ENCODE peak calls at places on chromosomes 13 and 19, in eight cellular contexts. X is RWPE1, B is upper lobe of right lung, Q is right lobe of liver, P is K562, R is SK-N-SH, I is heart right ventricle, K is ascending aorta. W is an unnamed sample.

GRCh38 chr13:84208251-84208650 is 326.0 kb upstream of the SLITRK1 start:
- DNase-seq in X (no peak), B (no peak), Q (no peak), P (no peak), R (no peak), I (no peak), K (no peak), W (no peak)

GRCh38 chr13:74047925-74048324 is 86.3 kb downstream of the KLF12 start:
- DNase-seq in X (peak; percentile 45), B (no peak), Q (no peak), P (no peak), R (no peak), I (no peak), K (no peak), W (no peak)

GRCh38 chr13:42001580-42001979 is 40.7 kb upstream of the VWA8 start:
- DNase-seq in X (peak; percentile 41), B (peak; percentile 66), Q (no peak), P (no peak), R (no peak), I (no peak), K (no peak), W (peak; percentile 96)

GRCh38 chr13:99617474-99618255 is 116.4 kb downstream of the TM9SF2 start:
- DNase-seq in X (no peak), B (no peak), Q (peak; percentile 61), P (peak; percentile 20), R (peak; percentile 35), I (peak; percentile 38), K (no peak), W (peak; percentile 70)

GRCh38 chr13:45374917-45375316 is 33.9 kb upstream of the TPT1 start:
- DNase-seq in X (no peak), B (no peak), Q (no peak), P (no peak), R (no peak), I (no peak), K (no peak), W (no peak)

GRCh38 chr13:86870388-86870966 is 800.7 kb upstream of the SLITRK5 start:
- DNase-seq in X (no peak), B (no peak), Q (no peak), P (no peak), R (peak; percentile 4), I (no peak), K (no peak), W (peak; percentile 27)

GRCh38 chr19:18443831-18444230 is 5.9 kb upstream of the ISYNA1 start:
- DNase-seq in X (no peak), B (no peak), Q (no peak), P (no peak), R (no peak), I (no peak), K (no peak), W (no peak)

GRCh38 chr19:46073268-46073922 is 32.6 kb upstream of the IGFL4 start:
- DNase-seq in X (no peak), B (no peak), Q (no peak), P (no peak), R (no peak), I (no peak), K (no peak), W (no peak)

GRCh38 chr13:112911285-112911701 is 57.7 kb upstream of the MCF2L start:
- DNase-seq in X (no peak), B (no peak), Q (no peak), P (no peak), R (no peak), I (no peak), K (no peak), W (no peak)

GRCh38 chr19:39307233-39307821 is 11.1 kb downstream of the IFNL1 start:
- DNase-seq in X (no peak), B (peak; percentile 79), Q (no peak), P (peak; percentile 58), R (no peak), I (no peak), K (no peak), W (peak; percentile 91)

GRCh38 chr19:39306075-39306474 is 9.9 kb downstream of the IFNL1 start:
- DNase-seq in X (no peak), B (no peak), Q (no peak), P (no peak), R (no peak), I (no peak), K (no peak), W (no peak)

GRCh38 chr19:39310558-39311311 is 9.9 kb downstream of the LRFN1 start:
- DNase-seq in X (no peak), B (no peak), Q (no peak), P (peak; percentile 90), R (no peak), I (no peak), K (no peak), W (peak; percentile 68)

GRCh38 chr19:39308531-39309304 is 11.9 kb downstream of the LRFN1 start:
- DNase-seq in X (no peak), B (no peak), Q (no peak), P (peak; percentile 82), R (peak; percentile 58), I (no peak), K (no peak), W (peak; percentile 37)

GRCh38 chr19:39307822-39308530 is 11.8 kb downstream of the IFNL1 start:
- DNase-seq in X (no peak), B (no peak), Q (no peak), P (no peak), R (no peak), I (no peak), K (no peak), W (no peak)
- TF ChIP-seq CTCF in X (no peak), B (no peak), Q (no peak), P (no peak), R (no peak), I (no peak), K (no peak), W (no peak)

GRCh38 chr19:13622727-13623126 is 116.4 kb upstream of the CACNA1A start:
- DNase-seq in X (no peak), B (no peak), Q (no peak), P (no peak), R (no peak), I (no peak), K (no peak), W (no peak)
- H3K27ac ChIP-seq in X (no peak overlapping the region), B (no peak overlapping the region), Q (no peak overlapping the region), P (no peak overlapping the region), R (peak overlapping the region; percentile 62), I (no peak overlapping the region), K (no peak overlapping the region), W (no peak overlapping the region)

DNA sequence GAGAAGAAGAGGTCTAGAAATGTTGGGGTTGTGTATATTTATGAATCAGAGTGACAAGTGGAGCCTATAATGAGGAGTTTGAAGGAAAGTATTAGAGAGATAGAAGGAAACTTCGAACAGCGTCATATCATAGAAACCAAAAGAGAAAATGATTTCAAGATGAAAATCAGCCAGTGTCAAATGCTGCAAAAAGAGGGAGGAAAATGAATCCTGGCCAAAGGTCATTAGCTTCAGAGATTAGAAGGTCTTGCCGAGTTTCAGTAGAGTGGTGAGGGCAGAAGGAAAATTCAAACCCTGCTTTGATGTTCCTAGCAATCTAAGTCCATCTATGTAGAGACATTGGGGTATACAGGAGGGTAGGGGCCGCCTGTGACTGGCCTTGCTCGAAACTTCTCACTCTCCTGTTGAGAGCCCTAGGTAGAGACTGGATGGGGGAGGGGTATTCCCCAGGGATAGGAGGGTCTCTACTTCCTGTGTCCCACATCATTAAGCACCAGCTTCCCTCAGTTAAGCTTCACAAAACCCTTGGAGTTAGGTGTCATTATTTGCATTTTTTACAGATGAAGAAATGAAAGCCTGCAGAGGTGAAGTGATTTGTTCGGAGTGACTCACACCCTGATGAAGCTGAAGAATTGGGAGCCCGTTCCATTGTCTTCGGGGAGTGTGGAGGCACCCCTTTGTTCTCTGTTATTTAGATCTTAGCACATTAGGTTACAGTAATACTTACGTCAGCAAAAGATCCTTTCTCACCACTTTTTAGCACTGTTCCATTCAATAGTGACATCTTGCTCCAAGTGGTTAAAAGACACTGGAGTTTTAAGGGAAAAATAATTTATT is 62.8 kb downstream of the FGF9 start:
- DNase-seq in X (peak; percentile 26), B (no peak), Q (no peak), P (no peak), R (no peak), I (no peak), K (no peak), W (no peak)
- TF ChIP-seq CTCF in X (no peak), B (no peak), Q (no peak), P (no peak), R (no peak), I (no peak), K (no peak), W (no peak)

DNA sequence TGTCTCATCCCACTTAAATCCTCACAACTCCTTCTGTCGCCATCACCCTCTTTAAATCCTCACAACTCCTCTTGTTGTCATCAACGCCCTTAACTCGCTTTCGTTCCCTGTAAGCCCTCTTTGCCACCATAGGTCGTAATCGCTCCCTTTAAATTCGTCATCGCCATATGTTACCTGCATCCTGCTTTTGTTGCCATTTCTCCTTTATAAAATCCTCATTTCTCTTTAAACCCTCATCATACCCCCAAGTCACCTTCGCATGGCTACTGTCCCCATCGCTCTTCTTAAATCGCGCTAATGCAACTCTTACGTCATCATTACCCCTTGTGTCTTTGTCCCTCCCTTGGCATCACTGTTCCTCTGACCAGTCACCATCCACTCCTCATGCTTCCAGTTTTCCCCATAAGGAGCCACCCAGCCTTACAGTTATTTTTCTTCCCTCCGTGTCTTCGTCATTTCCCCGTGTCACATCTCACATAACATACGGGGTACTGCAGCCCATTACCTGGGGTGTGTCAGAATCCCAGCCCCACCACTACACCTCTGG is 539 bp downstream of the PLD3 start:
- DNase-seq in X (peak; percentile 25), B (no peak), Q (no peak), P (peak; percentile 43), R (peak; percentile 68), I (peak; percentile 18), K (no peak), W (no peak)
- H3K27ac ChIP-seq in X (peak overlapping the region; percentile 59), B (peak overlapping the region; percentile 82), Q (peak overlapping the region; percentile 69), P (peak overlapping the region; percentile 74), R (peak overlapping the region; percentile 50), I (peak overlapping the region; percentile 59), K (peak overlapping the region; percentile 51), W (no peak overlapping the region)

GRCh38 chr19:49127674-49128544 is 8.6 kb downstream of the PPFIA3 start:
- DNase-seq in X (peak; percentile 97), B (peak; percentile 98), Q (peak; percentile 98), P (peak; percentile 96), R (peak; percentile 99), I (peak; percentile 97), K (peak; percentile 97), W (peak; percentile 98)
- TF ChIP-seq CTCF in X (no peak), B (no peak), Q (peak; percentile 13), P (peak; percentile 58), R (peak; percentile 13), I (no peak), K (peak; percentile 13), W (peak; percentile 17)

DNA sequence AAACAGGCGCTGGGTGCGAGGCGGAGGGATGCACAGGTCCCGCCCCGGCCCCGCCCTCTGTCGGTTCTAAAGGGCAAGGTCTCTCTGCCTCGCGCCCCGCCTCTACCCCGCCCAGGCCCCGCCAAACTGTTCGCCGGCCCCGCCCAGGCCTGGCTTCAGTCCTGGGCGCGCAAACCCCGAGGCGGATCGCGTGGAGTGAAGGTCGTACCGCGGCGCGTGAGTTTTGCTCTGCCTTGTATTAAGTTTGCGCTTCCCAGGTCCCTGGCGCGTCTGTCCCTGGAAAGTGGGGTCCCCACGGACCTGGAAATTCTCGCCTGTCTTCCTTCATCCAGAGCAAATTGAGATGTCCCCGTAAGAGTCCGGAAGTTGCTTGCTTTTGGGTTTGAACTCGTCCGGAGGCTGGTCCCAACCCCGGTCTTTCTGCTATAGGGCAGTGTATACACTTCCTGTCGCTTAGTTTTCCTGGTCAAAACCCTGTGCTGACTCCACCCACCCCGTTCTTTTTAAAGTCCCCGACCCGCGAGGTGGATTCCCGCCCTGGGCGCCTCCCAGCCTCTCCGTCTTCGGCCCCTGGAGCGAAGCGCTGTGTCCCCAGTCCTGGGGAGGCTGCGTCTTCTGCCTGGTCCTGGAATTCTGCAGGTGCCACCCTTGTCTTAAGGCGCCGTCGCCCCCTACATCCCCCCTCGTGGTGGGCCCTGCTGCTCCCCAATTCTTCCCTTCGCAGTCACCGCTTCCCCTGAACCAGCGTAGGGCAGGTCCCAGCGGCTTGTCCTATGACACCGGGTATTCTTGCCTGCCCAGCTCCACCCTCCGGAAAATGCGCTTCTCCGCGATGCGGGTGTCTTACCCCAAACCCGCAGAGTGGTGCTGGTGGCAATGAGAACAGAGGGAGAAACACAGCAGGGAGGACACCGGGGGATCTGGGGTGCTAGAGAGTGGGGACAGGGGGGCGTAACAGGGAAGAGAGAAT is 8.6 kb downstream of the ZNF808 start:
- DNase-seq in X (peak; percentile 54), B (peak; percentile 89), Q (peak; percentile 77), P (peak; percentile 17), R (peak; percentile 84), I (peak; percentile 90), K (peak; percentile 93), W (peak; percentile 93)
- H3K27ac ChIP-seq in X (peak overlapping the region; percentile 80), B (peak overlapping the region; percentile 30), Q (no peak overlapping the region), P (no peak overlapping the region), R (no peak overlapping the region), I (peak overlapping the region; percentile 80), K (peak overlapping the region; percentile 77), W (peak overlapping the region; percentile 48)